ENCODE peak calls at places on chromosomes 11 and 22, in seven cellular contexts. L, C, Y, K, H, Z and N are unnamed samples.

GRCh38 chr11:19419021-19419750 is 178.4 kb upstream of the E2F8 start:
- DNase-seq in H (no peak), L (no peak), Y (no peak), Z (peak), C (no peak), K (no peak), N (no peak)

GRCh38 chr11:88338223-88338661 is 706 bp upstream of the CTSC start:
- DNase-seq in Y (peak), K (peak), Z (no peak), H (peak), C (peak), L (peak), N (peak)

GRCh38 chr11:60924110-60924905 is at the start of gene TMEM132A:
- DNase-seq in K (peak), Z (peak), Y (peak), C (peak), L (peak), H (no peak), N (peak)

GRCh38 chr22:46104881-46105493 is 45.3 kb upstream of the PPARA start:
- DNase-seq in H (no peak), L (no peak), Y (no peak), C (no peak), Z (no peak), K (no peak), N (no peak)

GRCh38 chr22:45424241-45424731 is 10.8 kb downstream of the RIBC2 start:
- DNase-seq in L (no peak), Y (no peak), K (peak), H (no peak), C (no peak), Z (no peak), N (peak)

GRCh38 chr11:105989124-105989523 is 32.9 kb downstream of the MSANTD4 start:
- DNase-seq in C (no peak), K (no peak), H (no peak), Z (no peak), L (no peak), Y (no peak), N (no peak)

GRCh38 chr11:21561589-21561988 is 631.3 kb upstream of the ANO5 start:
- DNase-seq in Y (no peak), C (no peak), H (no peak), Z (no peak), L (no peak), K (no peak), N (no peak)

GRCh38 chr22:33748714-33749113 is 171.6 kb downstream of the LARGE1 start:
- DNase-seq in Y (no peak), C (no peak), K (no peak), L (no peak), H (no peak), Z (no peak), N (no peak)

GRCh38 chr22:30474121-30474520 is 2.3 kb upstream of the SEC14L3 start:
- DNase-seq in H (no peak), C (no peak), Z (no peak), Y (no peak), L (no peak), K (no peak), N (no peak)

GRCh38 chr11:45085657-45086501 is 60.6 kb upstream of the PRDM11 start:
- DNase-seq in Z (no peak), C (no peak), H (no peak), K (no peak), L (no peak), Y (no peak), N (no peak)

GRCh38 chr11:10155793-10156490 is 138.1 kb downstream of the SBF2 start:
- DNase-seq in L (no peak), Z (no peak), Y (no peak), C (no peak), K (no peak), H (no peak), N (no peak)

GRCh38 chr22:39634530-39635399 is 64.2 kb downstream of the CACNA1I start:
- DNase-seq in L (peak), C (no peak), H (no peak), Z (no peak), Y (peak), K (peak), N (no peak)

GRCh38 chr11:132997396-132997795 is 534.9 kb downstream of the OPCML start:
- DNase-seq in H (no peak), L (no peak), Y (no peak), Z (no peak), C (no peak), K (no peak), N (no peak)

GRCh38 chr11:12717851-12718291 is 43.6 kb downstream of the TEAD1 start:
- DNase-seq in K (no peak), L (no peak), C (no peak), Y (no peak), H (peak), Z (peak), N (no peak)

GRCh38 chr11:17601206-17602075 is 54.4 kb downstream of the OTOG start:
- DNase-seq in K (no peak), Y (peak), C (no peak), Z (no peak), H (no peak), L (peak), N (peak)

GRCh38 chr11:115162919-115163318 is 341.3 kb downstream of the CADM1 start:
- DNase-seq in H (no peak), C (no peak), Y (no peak), K (no peak), L (no peak), Z (no peak), N (no peak)

GRCh38 chr22:46830001-46830715 is 67.7 kb downstream of the TBC1D22A start:
- DNase-seq in C (peak), Y (no peak), L (peak), K (peak), H (no peak), Z (peak), N (peak)

GRCh38 chr11:34576331-34576730 is 44.6 kb upstream of the EHF start:
- DNase-seq in K (no peak), Y (no peak), Z (no peak), H (no peak), L (no peak), C (no peak), N (no peak)

GRCh38 chr11:44537679-44538078 is 27.8 kb upstream of the CD82 start:
- DNase-seq in K (no peak), Y (no peak), Z (no peak), H (no peak), C (no peak), L (no peak), N (no peak)

GRCh38 chr11:63880031-63880841 is 36.7 kb downstream of the RCOR2 start:
- DNase-seq in Z (no peak), K (no peak), L (no peak), Y (no peak), C (no peak), H (no peak), N (no peak)

GRCh38 chr11:43944761-43945311 is 2.4 kb downstream of the C11orf96 start:
- DNase-seq in L (peak), Y (peak), Z (peak), K (peak), C (peak), H (peak), N (peak)

GRCh38 chr22:38026130-38027111 is 30.8 kb upstream of the PICK1 start:
- DNase-seq in Y (no peak), Z (no peak), L (no peak), K (no peak), H (no peak), C (no peak), N (no peak)

GRCh38 chr11:89220684-89221339 is 43.1 kb downstream of the TYR start:
- DNase-seq in H (no peak), L (no peak), C (no peak), Y (no peak), K (no peak), Z (no peak), N (no peak)

GRCh38 chr11:2534131-2534956 is 89.5 kb downstream of the KCNQ1 start:
- DNase-seq in C (peak), K (peak), H (no peak), Y (no peak), Z (peak), L (no peak), N (no peak)
- H3K27ac ChIP-seq in C (peak), K (peak), H (no peak), Y (no peak), Z (no peak), L (no peak), N (no peak)

GRCh38 chr22:36902143-36902911 is 11.1 kb upstream of the CSF2RB start:
- DNase-seq in Y (no peak), K (no peak), H (no peak), C (no peak), L (no peak), Z (no peak), N (no peak)

GRCh38 chr22:36900225-36900624 is 13.2 kb upstream of the CSF2RB start:
- DNase-seq in Y (no peak), C (no peak), Z (no peak), L (no peak), H (no peak), K (no peak), N (no peak)

GRCh38 chr22:36899498-36899897 is 13.9 kb upstream of the CSF2RB start:
- DNase-seq in K (no peak), Z (no peak), Y (no peak), H (no peak), L (no peak), C (no peak), N (no peak)

GRCh38 chr22:36900880-36901279 is 12.5 kb upstream of the CSF2RB start:
- DNase-seq in H (no peak), K (no peak), C (no peak), Z (peak), L (no peak), Y (no peak), N (no peak)

DNA sequence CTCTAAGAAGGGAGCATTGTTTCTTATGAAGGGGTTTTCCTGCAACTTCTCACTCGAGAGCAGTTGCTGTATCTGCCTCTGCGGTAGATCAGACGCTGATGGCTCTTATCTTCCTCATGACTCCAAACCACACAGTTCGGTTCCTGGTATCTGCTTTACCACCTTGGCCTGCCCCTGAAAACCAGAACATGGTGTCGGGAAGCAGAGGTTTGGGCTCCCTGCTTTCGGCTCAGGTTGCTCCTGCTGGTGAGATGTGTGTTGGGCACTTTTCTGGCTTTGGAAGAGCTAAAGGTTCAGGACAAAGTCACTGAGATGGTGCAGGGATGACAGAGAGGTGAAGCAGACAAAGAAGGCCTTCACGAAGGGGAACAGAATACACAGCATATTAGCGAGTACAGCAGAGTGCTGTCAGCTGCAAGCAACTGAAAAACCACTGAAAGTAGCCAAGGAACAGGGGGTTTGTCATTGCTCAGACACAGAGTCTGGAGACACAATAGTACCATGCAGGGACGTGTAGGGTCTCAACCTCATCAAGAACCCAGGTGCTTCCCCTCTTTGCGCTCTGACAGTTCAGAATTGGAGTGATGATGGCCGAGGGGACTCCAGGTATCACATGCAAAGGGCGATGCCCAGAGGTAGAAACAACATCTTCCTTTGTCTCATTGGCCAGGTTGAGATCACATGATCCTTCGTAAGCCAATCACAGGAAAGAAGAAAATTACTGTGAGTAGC is 11.9 kb upstream of the CSF2RB start:
- DNase-seq in C (no peak), Y (no peak), K (no peak), Z (no peak), L (no peak), H (peak), N (no peak)
- H3K4me3 ChIP-seq in C (no peak), Y (no peak), K (no peak), Z (no peak), L (no peak), H (peak), N (no peak)

GRCh38 chr11:27719575-27719925 is 19.3 kb upstream of the BDNF start:
- DNase-seq in L (no peak), Z (no peak), H (no peak), Y (no peak), K (no peak), C (no peak), N (no peak)
- H3K27ac ChIP-seq in L (no peak), Z (peak), H (no peak), Y (no peak), K (no peak), C (no peak), N (no peak)

GRCh38 chr11:125455851-125456250 is 40.2 kb downstream of the FEZ1 start:
- DNase-seq in C (no peak), Y (no peak), L (no peak), H (no peak), Z (peak), K (no peak), N (no peak)

GRCh38 chr11:125452125-125452470 is 44.0 kb downstream of the FEZ1 start:
- DNase-seq in Z (peak), L (no peak), C (no peak), H (no peak), Y (no peak), K (no peak), N (no peak)

GRCh38 chr11:125454047-125454446 is 42.0 kb downstream of the FEZ1 start:
- DNase-seq in Z (peak), Y (no peak), C (no peak), H (no peak), L (no peak), K (no peak), N (peak)

GRCh38 chr11:125460275-125460674 is 35.8 kb downstream of the FEZ1 start:
- DNase-seq in C (no peak), K (no peak), Z (no peak), Y (no peak), H (no peak), L (no peak), N (no peak)

DNA sequence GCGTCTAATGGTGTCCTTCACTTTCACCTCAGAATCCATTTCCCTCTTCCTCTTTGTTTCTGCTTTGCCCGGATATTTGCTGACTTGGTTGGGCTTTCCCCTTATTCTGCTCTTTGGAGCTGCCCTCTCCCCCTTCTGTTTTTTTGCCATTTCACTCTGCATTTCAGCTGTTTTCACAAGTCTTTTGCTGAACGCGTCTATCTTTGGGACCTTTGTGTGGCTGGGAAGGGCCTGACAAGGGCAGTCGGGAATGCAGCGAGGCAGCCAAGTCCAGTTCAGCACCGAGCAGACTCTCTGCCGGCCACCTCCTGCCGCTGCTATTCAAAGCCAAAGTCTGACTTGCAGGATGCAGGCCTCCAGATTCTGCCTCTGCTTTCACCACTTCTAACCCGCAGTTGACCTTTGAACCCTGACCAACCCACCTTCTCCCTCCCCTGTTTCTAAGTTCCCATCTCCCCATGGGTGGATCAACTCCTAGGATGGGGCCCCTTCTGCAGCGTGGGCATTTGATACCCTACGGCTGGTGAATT is 38.2 kb downstream of the FEZ1 start:
- DNase-seq in L (no peak), C (peak), K (peak), Y (peak), H (no peak), Z (peak), N (peak)
- H3K4me3 ChIP-seq in L (no peak), C (no peak), K (no peak), Y (no peak), H (no peak), Z (no peak), N (no peak)

GRCh38 chr11:94746721-94747120 is 21.4 kb upstream of the AMOTL1 start:
- DNase-seq in K (no peak), Y (no peak), L (no peak), C (no peak), H (no peak), Z (no peak), N (no peak)
- H3K27ac ChIP-seq in K (no peak), Y (no peak), L (no peak), C (no peak), H (no peak), Z (no peak), N (no peak)

GRCh38 chr11:103031834-103032233 is 60.1 kb downstream of the DCUN1D5 start:
- DNase-seq in Y (no peak), L (no peak), K (no peak), H (no peak), C (no peak), Z (no peak), N (no peak)

GRCh38 chr11:103035216-103035615 is 56.7 kb downstream of the DCUN1D5 start:
- DNase-seq in Y (no peak), H (no peak), C (no peak), K (no peak), L (no peak), Z (no peak), N (no peak)

GRCh38 chr11:103035656-103036434 is 56.1 kb downstream of the DCUN1D5 start:
- DNase-seq in C (no peak), L (no peak), H (peak), Y (peak), Z (no peak), K (peak), N (peak)
- H3K4me3 ChIP-seq in C (no peak), L (no peak), H (no peak), Y (no peak), Z (no peak), K (no peak), N (no peak)

GRCh38 chr22:42688241-42688913 is 32.3 kb downstream of the A4GALT start:
- DNase-seq in K (peak), Z (no peak), L (peak), H (no peak), Y (peak), C (peak), N (peak)

GRCh38 chr22:42688914-42689275 is 31.8 kb downstream of the A4GALT start:
- DNase-seq in K (no peak), Z (no peak), C (no peak), H (no peak), Y (no peak), L (no peak), N (no peak)

GRCh38 chr22:42684462-42685195 is 35.4 kb upstream of the CYB5R3 start:
- DNase-seq in C (no peak), Y (no peak), L (no peak), Z (no peak), H (no peak), K (no peak), N (peak)

GRCh38 chr22:42685941-42686666 is 34.6 kb downstream of the A4GALT start:
- DNase-seq in Z (no peak), Y (peak), C (peak), L (peak), H (no peak), K (no peak), N (peak)

GRCh38 chr22:42686756-42687491 is 33.7 kb downstream of the A4GALT start:
- DNase-seq in L (no peak), H (no peak), C (no peak), Y (no peak), Z (no peak), K (no peak), N (no peak)
- H3K27ac ChIP-seq in L (peak), H (no peak), C (peak), Y (peak), Z (no peak), K (no peak), N (no peak)